ENCODE peak calls at places on chromosomes 3 and 15, in nine cellular contexts. Z is thyroid gland; P is SK-MEL-5; N is occipital lobe; G is activated CD4-positive, alpha-beta T cell treated with anti-CD3 and anti-CD28 coated beads, Interleukin-2, amount 10 ng/mL, durations not matched to agents 7 days and 5 days; F is RWPE1; I is globus pallidus; A is cardiac muscle cell; S is NCI-H226. Y is an unnamed sample.

GRCh38 chr3:4981160-4981687 is 2.0 kb downstream of the BHLHE40 start:
- DNase-seq in N (no peak), G (no peak), F (no peak), I (no peak), P (no peak), Z (no peak), S (no peak), A (peak; percentile 43), Y (no peak)

GRCh38 chr3:37491776-37492175 is 317.4 kb upstream of the LRRFIP2 start:
- DNase-seq in A (peak; percentile 24), P (no peak), Z (no peak), F (no peak), N (no peak), I (no peak), S (no peak), G (no peak), Y (no peak)

GRCh38 chr3:194527726-194528125 is 40.9 kb upstream of the ATP13A3 start:
- DNase-seq in Z (no peak), F (no peak), A (no peak), S (no peak), N (no peak), P (no peak), G (no peak), I (no peak), Y (no peak)

GRCh38 chr15:71748327-71748726 is 62.0 kb upstream of the NR2E3 start:
- DNase-seq in A (no peak), S (peak; percentile 71), I (no peak), Z (no peak), F (peak; percentile 53), N (no peak), P (peak; percentile 51), G (no peak), Y (no peak)

GRCh38 chr3:129343643-129344360 is 65.1 kb downstream of the HMCES start:
- DNase-seq in F (no peak), G (peak; percentile 24), Z (peak; percentile 24), A (peak; percentile 49), I (no peak), N (no peak), P (no peak), S (peak; percentile 14), Y (no peak)

GRCh38 chr15:25238126-25238525 is 200.7 kb downstream of the UBE3A start:
- DNase-seq in F (no peak), I (no peak), P (no peak), N (no peak), G (no peak), Z (no peak), S (no peak), A (no peak), Y (no peak)

GRCh38 chr15:28896944-28897343 is 11.2 kb downstream of the APBA2 start:
- DNase-seq in Z (no peak), A (peak; percentile 80), N (peak; percentile 36), G (no peak), S (peak; percentile 60), P (no peak), F (peak; percentile 65), I (no peak), Y (no peak)

GRCh38 chr3:186786810-186787375 is 3.5 kb downstream of the EIF4A2 start:
- DNase-seq in S (no peak), G (no peak), N (no peak), A (no peak), I (no peak), Z (no peak), F (no peak), P (no peak), Y (no peak)

GRCh38 chr3:155809181-155809580 is 3.1 kb upstream of the C3orf33 start:
- DNase-seq in P (peak; percentile 88), G (no peak), A (no peak), I (no peak), F (no peak), S (peak; percentile 65), Z (no peak), N (no peak), Y (no peak)

GRCh38 chr3:8629151-8630021 is 15.2 kb downstream of the SSUH2 start:
- DNase-seq in F (peak; percentile 86), G (no peak), N (peak; percentile 33), P (peak; percentile 79), I (no peak), A (peak; percentile 90), S (peak; percentile 86), Z (no peak), Y (no peak)

GRCh38 chr15:57427367-57427821 is 51.1 kb downstream of the CGNL1 start:
- DNase-seq in S (peak; percentile 60), Z (peak; percentile 28), I (no peak), G (no peak), F (no peak), P (no peak), N (no peak), A (peak; percentile 68), Y (no peak)

GRCh38 chr3:63800097-63800496 is 19.0 kb upstream of the C3orf49 start:
- DNase-seq in A (no peak), I (no peak), S (no peak), G (no peak), P (no peak), N (no peak), F (no peak), Z (no peak), Y (no peak)

GRCh38 chr3:194351080-194351672 is at the start of gene CPN2:
- DNase-seq in N (no peak), Z (no peak), A (no peak), P (no peak), F (no peak), I (no peak), G (no peak), S (no peak), Y (no peak)

GRCh38 chr3:127953636-127954035 is 38.6 kb downstream of the KBTBD12 start:
- DNase-seq in S (no peak), G (no peak), F (peak; percentile 10), I (no peak), A (peak; percentile 4), N (no peak), P (no peak), Z (no peak), Y (no peak)

GRCh38 chr15:96474274-96474673 is 143.8 kb downstream of the NR2F2 start:
- DNase-seq in Z (no peak), G (no peak), I (no peak), P (no peak), N (no peak), F (no peak), A (no peak), S (no peak), Y (no peak)

GRCh38 chr3:31377045-31377642 is 155.6 kb upstream of the STT3B start:
- DNase-seq in S (peak; percentile 63), F (peak; percentile 80), N (no peak), A (peak; percentile 21), Z (no peak), G (peak; percentile 25), I (no peak), P (no peak), Y (peak; percentile 50)

GRCh38 chr15:72315706-72316370 is 4.1 kb downstream of the CELF6 start:
- DNase-seq in I (no peak), G (no peak), P (peak; percentile 16), F (no peak), S (no peak), A (peak; percentile 17), Z (no peak), N (no peak), Y (peak; percentile 57)

GRCh38 chr3:59690886-59691285 is 641.1 kb upstream of the CFAP20DC start:
- DNase-seq in Z (no peak), G (no peak), P (no peak), I (no peak), N (no peak), A (no peak), S (no peak), F (no peak), Y (no peak)

Y was measured in DND-41.